ENCODE peak calls at places on chromosomes 1 and 21, in seven cellular contexts. O is GM23338, Z is stomach, W is K562, J is prostate gland, H is esophagus muscularis mucosa, T is breast epithelium. D is an unnamed sample.

GRCh38 chr1:162706003-162706402 is 73.7 kb downstream of the DDR2 start:
- DNase-seq in O (no peak), Z (no peak), W (no peak), J (no peak), H (no peak), T (no peak), D (no peak)

GRCh38 chr1:87977145-87977544 is 648.5 kb downstream of the LMO4 start:
- DNase-seq in O (no peak), Z (no peak), W (no peak), J (no peak), H (no peak), T (no peak), D (no peak)

GRCh38 chr1:89169166-89169565 is 6.6 kb downstream of the GBP7 start:
- DNase-seq in O (no peak), Z (no peak), W (no peak), J (no peak), H (no peak), T (no peak), D (no peak)

GRCh38 chr1:3530086-3530930 is 75.8 kb downstream of the ARHGEF16 start:
- DNase-seq in O (peak), Z (peak), W (no peak), J (peak), H (no peak), T (no peak), D (no peak)

GRCh38 chr1:205298191-205298994 is 23.2 kb downstream of the NUAK2 start:
- DNase-seq in O (peak), Z (no peak), W (no peak), J (no peak), H (no peak), T (no peak), D (peak)

GRCh38 chr1:226064816-226065248 is 2.3 kb downstream of the H3-3A start:
- DNase-seq in O (peak), Z (peak), W (peak), J (peak), H (no peak), T (no peak), D (no peak)

GRCh38 chr1:27361044-27361402 is 5.7 kb downstream of the MAP3K6 start:
- DNase-seq in O (peak), Z (no peak), W (no peak), J (no peak), H (no peak), T (no peak), D (no peak)

GRCh38 chr1:88763649-88764406 is 79.8 kb downstream of the PKN2 start:
- DNase-seq in O (no peak), Z (no peak), W (no peak), J (no peak), H (no peak), T (no peak), D (no peak)

GRCh38 chr1:210360852-210361477 is 32.3 kb downstream of the HHAT start:
- DNase-seq in O (peak), Z (no peak), W (peak), J (no peak), H (no peak), T (no peak), D (peak)

GRCh38 chr1:153733970-153734369 is 6.1 kb downstream of the INTS3 start:
- DNase-seq in O (no peak), Z (no peak), W (no peak), J (no peak), H (no peak), T (no peak), D (no peak)

GRCh38 chr1:24743404-24744211 is 1.6 kb upstream of the CLIC4 start:
- DNase-seq in O (peak), Z (peak), W (no peak), J (no peak), H (no peak), T (no peak), D (no peak)

GRCh38 chr1:147840909-147841308 is 61.7 kb upstream of the GJA8 start:
- DNase-seq in O (no peak), Z (no peak), W (peak), J (no peak), H (no peak), T (no peak), D (no peak)

GRCh38 chr1:100353988-100354387 is 1.7 kb downstream of the CDC14A start:
- DNase-seq in O (peak), Z (no peak), W (no peak), J (no peak), H (no peak), T (no peak), D (no peak)

GRCh38 chr1:46188295-46189030 is 9.8 kb downstream of the POMGNT1 start:
- DNase-seq in O (peak), Z (peak), W (no peak), J (peak), H (no peak), T (no peak), D (no peak)

GRCh38 chr1:179814513-179814838 is 63.1 kb downstream of the TOR1AIP2 start:
- DNase-seq in O (no peak), Z (no peak), W (no peak), J (no peak), H (no peak), T (no peak), D (no peak)

GRCh38 chr1:79295967-79296366 is 289.4 kb upstream of the ADGRL4 start:
- DNase-seq in O (no peak), Z (no peak), W (no peak), J (no peak), H (no peak), T (no peak), D (no peak)

GRCh38 chr1:31064685-31065309 is 720 bp downstream of the PUM1 start:
- DNase-seq in O (no peak), Z (no peak), W (peak), J (no peak), H (no peak), T (no peak), D (no peak)

GRCh38 chr1:99849413-99849743 is 783 bp upstream of the AGL start:
- DNase-seq in O (no peak), Z (no peak), W (peak), J (peak), H (no peak), T (no peak), D (no peak)

DNA sequence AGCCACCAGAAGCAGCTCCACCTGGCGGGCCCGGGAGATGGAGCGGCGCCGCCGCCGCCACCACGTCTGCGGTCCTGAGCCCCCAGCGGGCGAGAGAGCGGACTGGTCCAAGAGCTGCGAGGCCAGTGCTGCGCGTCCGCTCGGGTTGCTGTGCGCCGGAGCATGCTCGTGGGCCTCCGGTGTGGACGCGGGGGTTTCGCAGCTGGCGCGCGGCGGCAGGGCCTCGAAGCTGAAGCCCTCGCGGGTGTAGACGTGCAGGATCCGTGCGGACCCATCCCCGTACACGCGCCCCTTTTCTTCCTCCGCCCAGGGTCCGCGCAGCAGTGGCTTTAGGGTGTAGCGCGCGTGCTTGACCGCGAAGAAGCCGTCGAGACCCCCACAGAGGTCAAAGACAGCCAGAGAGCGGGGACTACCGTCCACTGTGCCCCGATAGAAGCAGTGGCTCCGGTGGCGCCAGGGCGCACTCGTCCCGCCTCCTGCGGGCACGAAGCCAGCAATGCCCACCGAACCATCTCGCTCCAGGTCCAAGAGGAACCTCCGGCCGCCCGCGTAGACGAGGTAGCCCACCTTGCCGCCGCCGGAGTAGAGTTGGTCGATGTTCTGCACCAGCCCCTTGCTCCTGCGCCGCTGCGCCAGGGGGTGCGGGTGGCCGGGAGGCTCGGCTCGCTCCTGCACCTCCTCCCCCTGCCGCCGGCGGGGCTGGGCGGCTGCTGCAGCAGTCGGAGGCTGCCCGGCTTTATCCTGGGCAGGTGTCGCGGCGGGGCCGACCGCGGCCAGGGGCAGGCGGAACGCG is 1.1 kb downstream of the ADAMTS5 start:
- DNase-seq in O (peak), Z (peak), W (no peak), J (no peak), H (no peak), T (peak), D (no peak)
- TF ChIP-seq POLR2AphosphoS5 in O (no peak), Z (no peak), W (no peak), J (no peak), H (no peak), T (no peak), D (no peak)

GRCh38 chr1:224433041-224433670 is 1.4 kb downstream of the WDR26 start:
- DNase-seq in O (peak), Z (no peak), W (peak), J (peak), H (no peak), T (no peak), D (no peak)

GRCh38 chr1:224430511-224431113 is 4.0 kb downstream of the WDR26 start:
- DNase-seq in O (no peak), Z (no peak), W (peak), J (no peak), H (no peak), T (no peak), D (no peak)

GRCh38 chr1:224432141-224432540 is 2.5 kb downstream of the WDR26 start:
- DNase-seq in O (no peak), Z (no peak), W (no peak), J (no peak), H (no peak), T (no peak), D (no peak)

GRCh38 chr1:224432672-224433040 is 1.9 kb downstream of the WDR26 start:
- DNase-seq in O (no peak), Z (no peak), W (peak), J (no peak), H (no peak), T (no peak), D (no peak)

DNA sequence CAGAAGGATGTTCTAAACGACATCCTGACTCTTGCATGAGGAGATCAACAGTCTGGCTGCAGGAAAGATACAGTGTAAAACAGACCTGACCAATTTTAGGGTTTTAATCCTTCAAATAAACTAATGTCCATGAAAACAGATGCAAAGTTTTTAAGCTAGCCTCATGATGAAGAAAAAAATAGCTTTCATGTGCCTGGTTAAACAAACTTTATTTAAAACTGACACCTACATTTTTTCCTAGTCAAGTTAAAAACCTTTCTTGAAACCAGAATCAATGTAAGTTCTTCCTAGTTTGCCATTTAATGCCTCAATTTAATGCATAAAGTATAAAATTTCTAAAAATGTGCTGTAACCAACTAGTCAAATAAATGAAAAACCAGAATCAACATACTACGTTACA is 2.9 kb downstream of the WDR26 start:
- DNase-seq in O (no peak), Z (no peak), W (no peak), J (no peak), H (no peak), T (no peak), D (no peak)
- H3K27ac ChIP-seq in O (no peak), Z (no peak), W (peak), J (no peak), H (peak), T (peak), D (peak)

GRCh38 chr1:35180776-35181374 is 12.1 kb downstream of the SFPQ start:
- DNase-seq in O (no peak), Z (no peak), W (no peak), J (no peak), H (no peak), T (no peak), D (no peak)
- TF ChIP-seq POLR2AphosphoS5 in O (peak), Z (no peak), W (no peak), J (no peak), H (no peak), T (no peak), D (no peak)

GRCh38 chr1:51170342-51170741 is 65.7 kb upstream of the RNF11 start:
- DNase-seq in O (no peak), Z (no peak), W (no peak), J (no peak), H (no peak), T (no peak), D (peak)
- H3K27ac ChIP-seq in O (no peak), Z (no peak), W (no peak), J (no peak), H (no peak), T (no peak), D (no peak)

GRCh38 chr1:1781526-1781903 is 3.2 kb upstream of the NADK start:
- DNase-seq in O (no peak), Z (no peak), W (no peak), J (no peak), H (no peak), T (no peak), D (no peak)

GRCh38 chr1:1777950-1778826 is at the start of gene NADK:
- DNase-seq in O (peak), Z (peak), W (peak), J (peak), H (no peak), T (no peak), D (no peak)

GRCh38 chr1:1780598-1781525 is 2.6 kb upstream of the NADK start:
- DNase-seq in O (no peak), Z (no peak), W (no peak), J (no peak), H (no peak), T (no peak), D (no peak)

GRCh38 chr1:1778827-1779675 is 781 bp upstream of the NADK start:
- DNase-seq in O (peak), Z (peak), W (peak), J (peak), H (no peak), T (peak), D (no peak)

GRCh38 chr1:1779691-1780597 is 1.7 kb upstream of the NADK start:
- DNase-seq in O (peak), Z (peak), W (peak), J (no peak), H (no peak), T (no peak), D (no peak)
- TF ChIP-seq POLR2AphosphoS5 in O (peak), Z (peak), W (no peak), J (peak), H (peak), T (peak), D (no peak)